ENCODE peak calls at places on chromosomes 12 and 14, in five cellular contexts. F, H, C, L and S are unnamed samples. For H3K36me3, the result is how much of the 10 kb centered on the place peaks cover.

GRCh38 chr14:76089151-76089550 is 62.6 kb upstream of the GPATCH2L start:
- DNase-seq in F (no peak), H (no peak), C (no peak), L (no peak), S (no peak)

GRCh38 chr12:54459355-54459754 is 14.0 kb downstream of the GTSF1 start:
- DNase-seq in F (no peak), H (no peak), C (no peak), L (no peak), S (no peak)

GRCh38 chr12:101653503-101653902 is 43.9 kb upstream of the CHPT1 start:
- DNase-seq in F (no peak), H (no peak), C (no peak), L (no peak), S (no peak)

GRCh38 chr14:27040552-27040951 is 442.7 kb upstream of the NOVA1 start:
- DNase-seq in F (no peak), H (no peak), C (no peak), L (no peak), S (no peak)

GRCh38 chr12:58090685-58091084 is 149.3 kb downstream of the ATP23 start:
- DNase-seq in F (no peak), H (no peak), C (no peak), L (no peak), S (no peak)

GRCh38 chr12:6828671-6829531 is 694 bp downstream of the P3H3 start:
- DNase-seq in F (peak), H (no peak), C (peak), L (no peak), S (no peak)

GRCh38 chr12:66984962-66985361 is 284.2 kb upstream of the CAND1 start:
- DNase-seq in F (no peak), H (no peak), C (no peak), L (no peak), S (no peak)

GRCh38 chr14:71206766-71207371 is 299.6 kb downstream of the PCNX1 start:
- DNase-seq in F (no peak), H (no peak), C (peak), L (no peak), S (peak)

GRCh38 chr12:26721800-26722199 is 111.2 kb downstream of the ITPR2 start:
- DNase-seq in F (no peak), H (no peak), C (no peak), L (no peak), S (no peak)

GRCh38 chr12:6825398-6826124 is 2.6 kb upstream of the P3H3 start:
- DNase-seq in F (peak), H (peak), C (peak), L (peak), S (peak)

GRCh38 chr14:64213853-64214570 is 80.2 kb downstream of the ESR2 start:
- DNase-seq in F (peak), H (no peak), C (no peak), L (no peak), S (no peak)

GRCh38 chr14:64703393-64704144 is 655 bp upstream of the PLEKHG3 start:
- DNase-seq in F (no peak), H (no peak), C (no peak), L (no peak), S (no peak)

DNA sequence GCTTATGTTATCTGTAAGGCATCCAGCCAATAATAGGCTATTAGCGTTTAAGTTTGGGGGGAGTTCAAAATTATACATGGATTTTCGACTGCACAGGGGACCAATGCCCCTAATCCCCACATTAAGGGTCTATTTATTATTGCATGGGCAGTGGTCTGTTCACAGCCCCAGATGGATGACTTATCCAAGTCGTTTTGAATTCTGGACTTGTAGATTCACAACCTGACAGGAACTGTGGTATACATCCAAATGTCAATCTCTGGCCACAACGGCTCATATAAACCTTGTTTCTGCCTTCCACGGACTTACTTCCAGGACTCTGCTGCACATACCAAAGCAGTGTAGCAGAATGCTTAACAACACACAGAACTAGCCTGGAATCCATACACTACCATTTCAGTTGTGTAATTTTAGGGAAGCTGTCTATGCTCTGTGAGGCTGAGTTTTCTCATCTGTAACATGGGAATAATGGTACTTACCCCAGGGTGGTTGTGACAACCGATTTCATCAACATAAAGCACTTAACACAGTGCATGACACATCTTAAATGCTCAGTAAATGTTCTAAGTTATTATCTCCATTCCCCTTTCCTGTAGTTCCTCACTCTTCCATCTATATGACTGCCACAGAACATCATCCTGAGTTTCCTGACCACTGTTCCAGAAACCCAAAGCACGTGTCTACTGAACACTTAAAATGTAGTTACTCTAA is 3.7 kb downstream of the DDX24 start:
- DNase-seq in F (no peak), H (no peak), C (no peak), L (no peak), S (no peak)
- H3K36me3 ChIP-seq in F (under half), H (under half), C (under half), L (under half), S (under half)

GRCh38 chr14:88271205-88271604 is 51.9 kb downstream of the KCNK10 start:
- DNase-seq in F (no peak), H (no peak), C (no peak), L (no peak), S (no peak)

GRCh38 chr14:88281447-88281846 is 41.6 kb downstream of the KCNK10 start:
- DNase-seq in F (no peak), H (no peak), C (no peak), L (no peak), S (no peak)

GRCh38 chr14:88272390-88273019 is 50.6 kb downstream of the KCNK10 start:
- DNase-seq in F (no peak), H (no peak), C (no peak), L (no peak), S (no peak)

GRCh38 chr14:88277205-88277604 is 45.9 kb downstream of the KCNK10 start:
- DNase-seq in F (no peak), H (no peak), C (no peak), L (no peak), S (no peak)
- TF ChIP-seq CTCF in F (no peak), H (no peak), C (no peak), L (no peak), S (no peak)

GRCh38 chr14:103657466-103657865 is 28.5 kb downstream of the KLC1 start:
- DNase-seq in F (no peak), H (no peak), C (peak), L (no peak), S (no peak)
- H3K36me3 ChIP-seq in F (half or more), H (half or more), C (half or more), L (under half), S (half or more)

DNA sequence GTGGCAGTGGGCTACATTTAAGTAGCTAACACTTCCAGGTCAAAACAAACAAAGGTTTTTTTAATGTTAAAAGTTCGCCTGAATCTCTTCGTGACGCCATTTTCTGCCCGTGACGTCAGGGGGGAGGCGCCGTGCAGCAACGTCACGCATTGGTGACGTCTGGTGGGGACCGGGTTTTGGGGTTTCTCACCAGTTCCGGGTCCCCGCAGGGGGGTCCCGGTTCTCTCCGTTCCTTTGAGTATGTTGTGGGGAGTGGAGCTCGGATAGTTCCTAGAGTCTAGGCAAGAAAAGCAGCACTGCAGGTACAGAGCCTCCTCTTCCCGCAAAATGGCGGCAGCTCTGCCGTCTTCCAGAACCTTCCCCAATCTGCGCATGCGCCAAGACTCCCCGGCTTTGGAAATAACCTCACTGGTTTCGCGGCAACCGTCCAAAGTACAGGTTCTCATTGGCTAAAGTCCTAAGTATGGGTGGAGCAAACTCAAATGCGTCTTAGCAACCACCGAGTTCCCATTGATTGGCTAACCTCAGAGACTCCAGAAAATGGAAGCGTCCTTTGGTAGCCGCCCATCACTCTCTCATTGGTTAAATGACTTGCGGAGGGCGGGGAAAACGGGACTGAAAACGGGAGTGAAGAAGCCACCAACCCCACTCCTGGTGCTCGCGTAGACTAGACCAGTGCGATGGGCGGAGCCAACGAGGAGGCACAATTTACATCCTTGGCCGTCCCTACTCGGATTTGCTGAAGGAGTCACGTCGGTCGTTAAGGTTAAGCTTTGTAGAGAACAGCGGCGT is at the start of gene RBM23:
- DNase-seq in F (peak), H (peak), C (peak), L (peak), S (peak)
- TF ChIP-seq CTCF in F (no peak), H (no peak), C (no peak), L (no peak), S (no peak)

GRCh38 chr12:103518899-103519298 is 23.1 kb upstream of the C12orf42 start:
- DNase-seq in F (no peak), H (no peak), C (no peak), L (no peak), S (no peak)
- H3K36me3 ChIP-seq in F (under half), H (under half), C (under half), L (under half), S (under half)

DNA sequence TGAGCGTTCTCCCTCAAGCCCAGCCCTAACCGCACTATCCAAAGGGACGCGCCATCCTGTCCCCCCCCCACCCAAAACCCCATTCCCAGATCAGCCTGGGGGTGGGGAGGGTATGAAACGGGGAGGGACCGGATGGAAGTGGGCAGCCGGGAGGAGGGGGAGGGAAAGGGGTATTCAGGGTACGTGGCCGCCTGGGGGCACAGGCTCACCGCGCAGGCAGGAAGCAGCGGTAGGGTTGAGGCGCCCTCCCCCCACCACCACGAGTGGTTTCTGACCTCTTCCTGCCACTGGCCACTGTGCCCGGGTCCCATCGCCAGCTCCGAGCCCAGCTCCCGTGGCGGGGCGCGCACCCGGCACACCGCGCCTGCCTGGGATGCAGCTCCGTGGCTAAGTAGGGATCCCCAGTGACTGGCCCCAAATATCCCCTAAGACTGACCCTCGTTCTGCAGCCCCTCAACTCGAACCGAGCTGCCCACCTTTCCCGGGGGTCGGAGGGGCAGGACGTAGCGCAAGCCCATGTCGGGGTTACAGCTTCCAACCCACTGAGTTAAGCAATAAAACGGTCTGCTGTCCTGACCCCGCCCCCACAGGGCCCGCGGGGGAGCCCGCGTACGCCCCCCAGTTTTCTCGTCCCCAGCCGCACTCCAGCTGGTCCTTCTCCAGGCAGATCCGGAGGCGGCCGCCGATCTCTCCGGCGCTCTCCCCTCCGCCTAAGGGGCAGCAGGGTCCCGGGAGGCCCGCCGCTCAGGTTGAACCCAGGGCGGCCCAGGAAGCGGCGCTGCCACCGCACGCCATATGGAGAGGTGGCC is 1.2 kb downstream of the ACTN1 start:
- DNase-seq in F (peak), H (peak), C (peak), L (no peak), S (no peak)
- TF ChIP-seq CTCF in F (no peak), H (peak), C (peak), L (no peak), S (peak)

GRCh38 chr12:113003631-113004030 is 25.3 kb downstream of the OAS2 start:
- DNase-seq in F (no peak), H (no peak), C (no peak), L (no peak), S (no peak)

GRCh38 chr12:113005759-113006158 is 27.4 kb downstream of the OAS2 start:
- DNase-seq in F (peak), H (no peak), C (no peak), L (no peak), S (no peak)

GRCh38 chr12:113002676-113003075 is 24.4 kb downstream of the OAS2 start:
- DNase-seq in F (no peak), H (no peak), C (no peak), L (no peak), S (no peak)

GRCh38 chr12:113007166-113007565 is 28.8 kb downstream of the OAS2 start:
- DNase-seq in F (no peak), H (no peak), C (peak), L (no peak), S (no peak)

DNA sequence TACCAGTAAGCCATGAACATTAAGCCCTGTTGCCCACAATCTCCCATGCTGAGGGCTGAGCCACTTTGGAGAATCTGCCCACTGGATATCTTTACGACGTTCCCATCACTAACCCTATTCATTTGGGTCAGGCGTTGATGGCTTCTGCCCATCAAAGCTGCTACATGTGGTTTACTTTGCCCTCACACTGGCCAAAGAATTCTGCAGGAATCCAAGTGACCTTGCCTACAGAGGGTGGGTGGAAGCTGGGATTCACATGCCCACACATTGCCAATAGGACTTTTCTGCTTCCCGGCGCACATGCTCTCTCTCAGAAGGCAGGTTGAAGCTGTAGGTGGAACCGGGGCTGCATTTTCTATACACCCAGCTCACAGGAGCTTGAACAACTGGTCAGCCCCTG is 28.3 kb downstream of the OAS2 start:
- DNase-seq in F (no peak), H (no peak), C (no peak), L (no peak), S (no peak)
- H3K36me3 ChIP-seq in F (under half), H (half or more), C (under half), L (under half), S (under half)